ENCODE peak calls at places on chromosomes 6 and 20, in nine cellular contexts. I is fibroblast of mammary gland, B is hepatocyte, L is upper lobe of right lung, Y is cardiac fibroblast, W is AG04450, K is GM12865, A is RWPE1, D is heart right ventricle. T is an unnamed sample.
A peak's percentile ranks its signal among the peaks of the same experiment; 100 is the strongest.

GRCh38 chr6:145151624-145152023 is 583.7 kb downstream of the EPM2A start:
- DNase-seq in I (no peak), B (no peak), L (no peak), Y (peak; percentile 5), W (no peak), K (no peak), A (no peak), D (no peak), T (no peak)

GRCh38 chr6:146200136-146200708 is 171.4 kb downstream of the GRM1 start:
- DNase-seq in I (peak; percentile 35), B (no peak), L (no peak), Y (no peak), W (no peak), K (no peak), A (no peak), D (no peak), T (no peak)

GRCh38 chr6:144715344-144715743 is 430.2 kb downstream of the UTRN start:
- DNase-seq in I (no peak), B (no peak), L (no peak), Y (no peak), W (no peak), K (peak; percentile 22), A (no peak), D (no peak), T (no peak)

GRCh38 chr6:75530696-75531095 is 37.1 kb upstream of the FILIP1 start:
- DNase-seq in I (peak; percentile 2), B (no peak), L (no peak), Y (peak; percentile 82), W (no peak), K (no peak), A (no peak), D (no peak), T (no peak)

GRCh38 chr6:110944681-110945151 is 13.8 kb upstream of the GTF3C6 start:
- DNase-seq in I (peak; percentile 95), B (no peak), L (no peak), Y (peak; percentile 67), W (peak; percentile 34), K (peak; percentile 93), A (peak; percentile 89), D (no peak), T (no peak)

GRCh38 chr20:25049261-25050060 is 8.5 kb downstream of the ACSS1 start:
- DNase-seq in I (no peak), B (no peak), L (no peak), Y (no peak), W (no peak), K (no peak), A (no peak), D (no peak), T (no peak)

GRCh38 chr20:1895674-1896496 is 678 bp downstream of the SIRPA start:
- DNase-seq in I (peak; percentile 24), B (peak; percentile 44), L (no peak), Y (no peak), W (no peak), K (no peak), A (peak; percentile 44), D (peak; percentile 29), T (no peak)

GRCh38 chr20:19265646-19266374 is 53.4 kb downstream of the SLC24A3 start:
- DNase-seq in I (no peak), B (no peak), L (no peak), Y (no peak), W (no peak), K (peak; percentile 65), A (peak; percentile 28), D (no peak), T (no peak)

GRCh38 chr6:79330723-79331122 is 96.2 kb upstream of the HMGN3 start:
- DNase-seq in I (no peak), B (no peak), L (no peak), Y (no peak), W (no peak), K (no peak), A (no peak), D (no peak), T (no peak)

GRCh38 chr20:7274870-7275269 is 507.4 kb downstream of the BMP2 start:
- DNase-seq in I (no peak), B (no peak), L (no peak), Y (no peak), W (no peak), K (no peak), A (no peak), D (no peak), T (no peak)

GRCh38 chr20:15654208-15654649 is 919.0 kb downstream of the KIF16B start:
- DNase-seq in I (peak; percentile 52), B (peak; percentile 72), L (no peak), Y (peak; percentile 46), W (no peak), K (peak; percentile 84), A (peak; percentile 60), D (no peak), T (no peak)

GRCh38 chr6:167944130-167944529 is 53.3 kb upstream of the KIF25 start:
- DNase-seq in I (no peak), B (no peak), L (no peak), Y (no peak), W (no peak), K (no peak), A (no peak), D (no peak), T (no peak)

GRCh38 chr6:37622639-37623038 is 75.0 kb downstream of the MDGA1 start:
- DNase-seq in I (no peak), B (no peak), L (no peak), Y (no peak), W (no peak), K (peak; percentile 24), A (no peak), D (no peak), T (no peak)

DNA sequence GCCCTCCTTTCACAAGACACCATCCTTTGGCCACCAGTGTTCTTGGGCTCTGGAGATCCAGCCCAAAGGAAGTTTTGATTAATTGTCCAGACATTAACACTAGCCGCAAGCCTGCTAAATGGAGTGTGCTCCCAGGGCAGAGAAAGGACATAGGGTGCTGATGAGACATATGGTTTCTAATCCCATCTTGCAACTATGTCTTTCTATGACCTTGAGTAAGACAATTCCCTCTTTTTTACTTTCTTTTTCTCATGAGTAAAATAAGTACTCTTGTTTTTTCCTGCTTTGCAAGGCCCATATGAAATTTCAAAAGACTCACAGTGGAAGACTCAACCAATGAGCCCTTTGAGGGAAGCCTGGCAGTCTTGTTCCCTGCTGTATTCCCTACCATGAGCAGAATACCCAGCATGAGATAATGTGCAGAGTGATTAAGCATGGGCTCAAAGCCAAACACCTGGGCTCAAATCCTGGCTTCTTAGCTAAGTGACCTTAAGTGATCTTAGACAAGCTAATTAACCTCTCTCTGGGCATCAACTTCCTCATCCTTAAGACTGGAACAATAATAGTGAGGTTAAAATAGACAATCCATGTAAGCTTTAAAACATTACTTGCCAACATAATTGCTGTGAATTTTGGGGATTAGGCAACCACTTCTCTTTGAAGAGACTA is at the start of gene WFDC10B:
- DNase-seq in I (peak; percentile 16), B (no peak), L (no peak), Y (no peak), W (no peak), K (no peak), A (no peak), D (no peak), T (no peak)
- TF ChIP-seq CTCF in I (no peak), B (no peak), L (no peak), Y (no peak), W (no peak), K (no peak), A (no peak), D (no peak), T (no peak)

GRCh38 chr20:4247898-4248858 is 232.8 kb upstream of the RNF24 start:
- DNase-seq in I (no peak), B (no peak), L (no peak), Y (no peak), W (no peak), K (no peak), A (no peak), D (no peak), T (no peak)
- TF ChIP-seq CTCF in I (no peak), B (no peak), L (no peak), Y (no peak), W (no peak), K (no peak), A (no peak), D (no peak), T (no peak)

GRCh38 chr6:125939026-125939425 is 17.5 kb upstream of the HINT3 start:
- DNase-seq in I (no peak), B (no peak), L (no peak), Y (no peak), W (no peak), K (no peak), A (no peak), D (no peak), T (no peak)
- TF ChIP-seq CTCF in I (no peak), B (no peak), L (no peak), Y (no peak), W (no peak), K (no peak), A (no peak), D (no peak), T (no peak)

DNA sequence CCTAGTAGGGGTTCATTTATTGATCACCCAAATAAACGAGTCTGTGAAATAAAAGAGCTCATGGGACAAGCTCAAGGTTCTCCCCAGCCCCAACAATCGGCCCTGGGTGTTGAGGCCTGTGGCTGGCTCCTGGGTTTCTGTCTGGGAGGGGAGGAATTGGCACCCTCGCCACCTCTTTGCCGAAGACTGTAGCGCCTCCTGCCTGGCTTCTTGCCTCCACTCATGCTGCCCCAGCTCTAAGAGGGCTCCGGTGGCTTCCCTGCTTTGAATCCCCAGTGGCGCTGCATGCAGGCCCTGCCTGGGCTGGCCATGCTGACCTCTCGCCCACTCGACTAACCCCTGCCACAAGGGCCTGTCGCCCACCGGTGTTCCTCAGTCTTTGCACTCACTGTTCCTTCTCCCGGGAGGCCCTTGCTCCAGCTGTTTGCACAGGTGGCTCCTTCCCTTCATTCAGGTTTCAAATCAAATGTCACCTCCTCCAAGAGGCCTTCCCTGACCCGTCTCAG is 5.4 kb downstream of the MLN start:
- DNase-seq in I (no peak), B (no peak), L (no peak), Y (no peak), W (no peak), K (no peak), A (no peak), D (no peak), T (peak; percentile 83)
- TF ChIP-seq CTCF in I (no peak), B (no peak), L (no peak), Y (no peak), W (no peak), K (no peak), A (no peak), D (no peak), T (no peak)

DNA sequence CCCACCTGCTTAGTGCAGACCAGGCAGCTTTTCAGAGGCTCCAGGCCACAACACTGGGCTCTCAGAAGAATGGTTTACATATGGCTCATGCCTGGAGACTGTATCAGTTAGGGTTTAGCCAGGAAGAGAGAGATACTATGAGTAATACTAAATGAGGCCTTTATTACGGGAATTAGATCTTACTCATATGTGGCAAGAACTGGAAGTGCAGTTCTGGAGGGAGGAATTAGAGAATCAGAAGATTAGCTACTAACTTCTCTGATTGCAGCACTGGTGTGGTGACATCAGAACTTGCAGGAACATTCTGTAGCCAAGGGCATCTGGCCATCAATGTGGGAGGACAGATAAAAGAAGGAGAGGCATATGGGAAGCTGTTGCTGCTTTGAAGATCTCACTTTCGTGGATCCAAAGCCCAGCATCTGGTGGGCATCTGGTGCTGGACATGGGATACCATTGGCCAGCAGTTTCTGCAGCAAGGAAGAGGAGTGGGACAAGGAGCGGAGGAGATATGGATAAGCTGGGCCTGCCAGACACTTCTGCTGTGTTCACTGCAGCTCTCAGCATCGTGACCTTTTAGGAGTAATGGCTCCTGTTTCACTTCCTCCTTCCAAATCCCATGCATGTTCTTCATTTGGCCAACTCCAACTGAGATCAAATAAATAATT is 248.5 kb downstream of the BTBD3 start:
- DNase-seq in I (peak; percentile 99), B (peak; percentile 66), L (no peak), Y (peak; percentile 98), W (peak; percentile 78), K (no peak), A (peak; percentile 13), D (peak; percentile 33), T (no peak)
- TF ChIP-seq CTCF in I (no peak), B (no peak), L (no peak), Y (no peak), W (no peak), K (no peak), A (no peak), D (no peak), T (no peak)

T was measured in chondrocyte.